ENCODE peak calls at places on chromosomes 1 and 21, in six cellular contexts. H, G, A, U, C and Q are unnamed samples.

GRCh38 chr1:201562659-201563405 is 23.9 kb downstream of the NAV1 start:
- DNase-seq in H (peak; percentile 98), G (peak; percentile 86), A (peak; percentile 80), U (no peak), C (no peak), Q (no peak)

GRCh38 chr1:9426291-9426711 is 113.0 kb upstream of the SLC25A33 start:
- DNase-seq in H (peak; percentile 32), G (no peak), A (no peak), U (peak; percentile 64), C (no peak), Q (no peak)

GRCh38 chr1:51058863-51059262 is 43.2 kb upstream of the C1orf185 start:
- DNase-seq in H (peak; percentile 22), G (no peak), A (no peak), U (no peak), C (no peak), Q (no peak)

GRCh38 chr1:11523746-11524464 is 45.0 kb downstream of the DISP3 start:
- DNase-seq in H (no peak), G (no peak), A (no peak), U (no peak), C (peak; percentile 50), Q (no peak)

GRCh38 chr1:68442822-68443556 is 6.8 kb downstream of the RPE65 start:
- DNase-seq in H (peak; percentile 60), G (no peak), A (peak; percentile 19), U (no peak), C (peak; percentile 52), Q (no peak)

GRCh38 chr1:201137579-201138310 is 10.8 kb upstream of the ASCL5 start:
- DNase-seq in H (peak; percentile 94), G (peak; percentile 71), A (peak; percentile 77), U (no peak), C (no peak), Q (no peak)

GRCh38 chr1:23903754-23904153 is 9.4 kb downstream of the CNR2 start:
- DNase-seq in H (no peak), G (no peak), A (no peak), U (no peak), C (no peak), Q (no peak)

GRCh38 chr1:1510912-1511532 is 940 bp upstream of the ATAD3A start:
- DNase-seq in H (peak; percentile 20), G (no peak), A (peak; percentile 6), U (no peak), C (no peak), Q (peak; percentile 74)

GRCh38 chr1:63317007-63317813 is 5.2 kb upstream of the FOXD3 start:
- DNase-seq in H (peak; percentile 27), G (no peak), A (no peak), U (no peak), C (no peak), Q (peak; percentile 81)

GRCh38 chr1:224641030-224641429 is 24.9 kb downstream of the CNIH3 start:
- DNase-seq in H (no peak), G (no peak), A (no peak), U (no peak), C (no peak), Q (peak; percentile 54)

GRCh38 chr1:63935553-63935952 is 161.7 kb downstream of the ROR1 start:
- DNase-seq in H (no peak), G (no peak), A (no peak), U (no peak), C (no peak), Q (no peak)

GRCh38 chr1:167322483-167322882 is 101.8 kb downstream of the POU2F1 start:
- DNase-seq in H (no peak), G (no peak), A (no peak), U (no peak), C (no peak), Q (no peak)

GRCh38 chr1:229694053-229694693 is 68.1 kb downstream of the URB2 start:
- DNase-seq in H (peak; percentile 86), G (peak; percentile 61), A (peak; percentile 22), U (no peak), C (no peak), Q (no peak)

GRCh38 chr1:6000444-6001288 is 8.4 kb upstream of the NPHP4 start:
- DNase-seq in H (no peak), G (no peak), A (no peak), U (no peak), C (peak; percentile 39), Q (no peak)

GRCh38 chr1:23594927-23595353 is 35.6 kb upstream of the ID3 start:
- DNase-seq in H (no peak), G (no peak), A (no peak), U (no peak), C (no peak), Q (no peak)

GRCh38 chr1:204321665-204322064 is 38.1 kb downstream of the PLEKHA6 start:
- DNase-seq in H (peak; percentile 43), G (no peak), A (no peak), U (no peak), C (no peak), Q (no peak)

GRCh38 chr1:154465621-154466020 is 36.4 kb upstream of the TDRD10 start:
- DNase-seq in H (no peak), G (no peak), A (no peak), U (no peak), C (peak; percentile 9), Q (no peak)

GRCh38 chr1:33099290-33100118 is 18.6 kb downstream of the AZIN2 start:
- DNase-seq in H (peak; percentile 100), G (peak; percentile 100), A (peak; percentile 100), U (peak; percentile 58), C (peak; percentile 98), Q (no peak)

GRCh38 chr1:221712198-221712684 is 29.6 kb downstream of the DUSP10 start:
- DNase-seq in H (peak; percentile 97), G (peak; percentile 92), A (peak; percentile 55), U (peak; percentile 18), C (no peak), Q (no peak)

GRCh38 chr1:15919316-15919715 is 56.6 kb downstream of the ZBTB17 start:
- DNase-seq in H (peak; percentile 95), G (peak; percentile 86), A (peak; percentile 53), U (peak; percentile 16), C (peak; percentile 66), Q (no peak)

GRCh38 chr21:39479164-39479563 is 27.4 kb downstream of the SH3BGR start:
- DNase-seq in H (no peak), G (no peak), A (no peak), U (no peak), C (no peak), Q (no peak)

GRCh38 chr1:2504949-2505272 is 21.5 kb downstream of the PANK4 start:
- DNase-seq in H (no peak), G (no peak), A (no peak), U (no peak), C (no peak), Q (no peak)

GRCh38 chr21:34792504-34793089 is 123.8 kb downstream of the CLIC6 start:
- DNase-seq in H (no peak), G (no peak), A (no peak), U (no peak), C (no peak), Q (no peak)

GRCh38 chr1:13543927-13544556 is 30.2 kb upstream of the LRRC38 start:
- DNase-seq in H (peak; percentile 3), G (no peak), A (peak; percentile 3), U (no peak), C (no peak), Q (no peak)